ENCODE peak calls at places on chromosomes 3 and 15, in four cellular contexts. B, S, E and F are unnamed samples.

GRCh38 chr3:17894434-17895060 is 152.1 kb upstream of the TBC1D5 start:
- DNase-seq in B (no peak), S (peak), E (peak), F (no peak)

GRCh38 chr15:42157981-42158765 is 1.7 kb upstream of the PLA2G4F start:
- DNase-seq in B (no peak), S (no peak), E (no peak), F (peak)

GRCh38 chr3:177729939-177730700 is 532.8 kb upstream of the TBL1XR1 start:
- DNase-seq in B (no peak), S (no peak), E (peak), F (no peak)

GRCh38 chr3:15097889-15098288 is 1.1 kb downstream of the RBSN start:
- DNase-seq in B (no peak), S (no peak), E (no peak), F (no peak)

GRCh38 chr3:194617827-194618226 is 15.4 kb downstream of the TMEM44 start:
- DNase-seq in B (no peak), S (no peak), E (no peak), F (no peak)

GRCh38 chr15:29887719-29888118 is 65.5 kb upstream of the TJP1 start:
- DNase-seq in B (no peak), S (no peak), E (no peak), F (no peak)

GRCh38 chr3:101878589-101878988 is 29.3 kb downstream of the NFKBIZ start:
- DNase-seq in B (no peak), S (no peak), E (no peak), F (no peak)

GRCh38 chr3:141656771-141657170 is 81.3 kb upstream of the RNF7 start:
- DNase-seq in B (no peak), S (no peak), E (no peak), F (no peak)

GRCh38 chr3:189365609-189366564 is 194.1 kb downstream of the TPRG1 start:
- DNase-seq in B (no peak), S (no peak), E (no peak), F (no peak)

GRCh38 chr3:74267583-74268184 is 346.8 kb downstream of the CNTN3 start:
- DNase-seq in B (no peak), S (peak), E (peak), F (peak)

GRCh38 chr3:86929046-86929445 is 61.9 kb downstream of the VGLL3 start:
- DNase-seq in B (no peak), S (no peak), E (no peak), F (no peak)

GRCh38 chr15:78808550-78808949 is 2.7 kb downstream of the ADAMTS7 start:
- DNase-seq in B (no peak), S (no peak), E (no peak), F (no peak)

GRCh38 chr3:113210608-113211369 is 568 bp upstream of the BOC start:
- DNase-seq in B (no peak), S (no peak), E (no peak), F (no peak)

GRCh38 chr3:189977174-189977573 is 143.5 kb downstream of the P3H2 start:
- DNase-seq in B (no peak), S (no peak), E (no peak), F (peak)

GRCh38 chr3:10015476-10015904 is 10.7 kb upstream of the FANCD2 start:
- DNase-seq in B (peak), S (peak), E (no peak), F (no peak)

GRCh38 chr3:33826688-33827087 is 28.3 kb downstream of the PDCD6IP start:
- DNase-seq in B (no peak), S (no peak), E (no peak), F (no peak)